ENCODE peak calls at places on chromosome 5, in seven cellular contexts. One of them, this sample, is unnamed.

GRCh38 chr5:21087766-21088165 is 1099.8 kb upstream of the CDH18 start:
- DNase-seq in stimulated activated CD8-positive, alpha-beta memory T cell treated with anti-CD3 and anti-CD28 coated beads, Interleukin-2, amount 100 ng/mL, for 48 hours: no peak
- DNase-seq in Kasumi-1: no peak
- DNase-seq in Right ventricle myocardium superior: no peak
- DNase-seq in A172: no peak
- DNase-seq in HS-5: no peak
- DNase-seq in memory B cell: no peak
- DNase-seq in this sample: no peak

GRCh38 chr5:89694026-89694540 is 715.5 kb downstream of the CETN3 start:
- DNase-seq in stimulated activated CD8-positive, alpha-beta memory T cell treated with anti-CD3 and anti-CD28 coated beads, Interleukin-2, amount 100 ng/mL, for 48 hours: no peak
- DNase-seq in Kasumi-1: no peak
- DNase-seq in HS-5: no peak
- DNase-seq in Right ventricle myocardium superior: no peak
- DNase-seq in A172: no peak
- DNase-seq in memory B cell: no peak
- DNase-seq in this sample: no peak

GRCh38 chr5:168647083-168647482 is 67.9 kb upstream of the PANK3 start:
- DNase-seq in Right ventricle myocardium superior: no peak
- DNase-seq in HS-5: peak; percentile 53
- DNase-seq in stimulated activated CD8-positive, alpha-beta memory T cell treated with anti-CD3 and anti-CD28 coated beads, Interleukin-2, amount 100 ng/mL, for 48 hours: no peak
- DNase-seq in Kasumi-1: no peak
- DNase-seq in memory B cell: no peak
- DNase-seq in A172: no peak
- DNase-seq in this sample: no peak

GRCh38 chr5:173321886-173322285 is 6.3 kb downstream of the STC2 start:
- DNase-seq in memory B cell: no peak
- DNase-seq in stimulated activated CD8-positive, alpha-beta memory T cell treated with anti-CD3 and anti-CD28 coated beads, Interleukin-2, amount 100 ng/mL, for 48 hours: no peak
- DNase-seq in Right ventricle myocardium superior: no peak
- DNase-seq in Kasumi-1: no peak
- DNase-seq in A172: no peak
- DNase-seq in HS-5: no peak
- DNase-seq in this sample: no peak

GRCh38 chr5:136295914-136296313 is 69.4 kb downstream of the TRPC7 start:
- DNase-seq in stimulated activated CD8-positive, alpha-beta memory T cell treated with anti-CD3 and anti-CD28 coated beads, Interleukin-2, amount 100 ng/mL, for 48 hours: no peak
- DNase-seq in A172: no peak
- DNase-seq in HS-5: peak; percentile 2
- DNase-seq in Right ventricle myocardium superior: no peak
- DNase-seq in memory B cell: no peak
- DNase-seq in Kasumi-1: no peak
- DNase-seq in this sample: peak; percentile 20

GRCh38 chr5:61139094-61139873 is 23.0 kb downstream of the SMIM15 start:
- DNase-seq in HS-5: no peak
- DNase-seq in Right ventricle myocardium superior: no peak
- DNase-seq in A172: no peak
- DNase-seq in Kasumi-1: peak; percentile 15
- DNase-seq in stimulated activated CD8-positive, alpha-beta memory T cell treated with anti-CD3 and anti-CD28 coated beads, Interleukin-2, amount 100 ng/mL, for 48 hours: no peak
- DNase-seq in memory B cell: no peak
- DNase-seq in this sample: no peak

GRCh38 chr5:119269061-119269579 is 86.7 kb upstream of the TNFAIP8 start:
- DNase-seq in stimulated activated CD8-positive, alpha-beta memory T cell treated with anti-CD3 and anti-CD28 coated beads, Interleukin-2, amount 100 ng/mL, for 48 hours: no peak
- DNase-seq in Kasumi-1: peak; percentile 57
- DNase-seq in Right ventricle myocardium superior: peak; percentile 62
- DNase-seq in HS-5: no peak
- DNase-seq in memory B cell: no peak
- DNase-seq in A172: peak; percentile 42
- DNase-seq in this sample: no peak

GRCh38 chr5:14171621-14172020 is 28.5 kb downstream of the TRIO start:
- DNase-seq in HS-5: no peak
- DNase-seq in Right ventricle myocardium superior: no peak
- DNase-seq in memory B cell: no peak
- DNase-seq in A172: no peak
- DNase-seq in Kasumi-1: no peak
- DNase-seq in stimulated activated CD8-positive, alpha-beta memory T cell treated with anti-CD3 and anti-CD28 coated beads, Interleukin-2, amount 100 ng/mL, for 48 hours: no peak
- DNase-seq in this sample: no peak

GRCh38 chr5:137498301-137498735 is 808 bp downstream of the SPOCK1 start:
- DNase-seq in A172: no peak
- DNase-seq in Kasumi-1: no peak
- DNase-seq in Right ventricle myocardium superior: peak; percentile 47
- DNase-seq in stimulated activated CD8-positive, alpha-beta memory T cell treated with anti-CD3 and anti-CD28 coated beads, Interleukin-2, amount 100 ng/mL, for 48 hours: no peak
- DNase-seq in memory B cell: no peak
- DNase-seq in HS-5: no peak
- DNase-seq in this sample: no peak

GRCh38 chr5:13814293-13814692 is 130.2 kb downstream of the DNAH5 start:
- DNase-seq in HS-5: peak; percentile 33
- DNase-seq in memory B cell: no peak
- DNase-seq in Kasumi-1: no peak
- DNase-seq in stimulated activated CD8-positive, alpha-beta memory T cell treated with anti-CD3 and anti-CD28 coated beads, Interleukin-2, amount 100 ng/mL, for 48 hours: no peak
- DNase-seq in A172: peak; percentile 11
- DNase-seq in Right ventricle myocardium superior: no peak
- DNase-seq in this sample: no peak

GRCh38 chr5:28281381-28281780 is 1243.0 kb upstream of the CDH9 start:
- DNase-seq in A172: no peak
- DNase-seq in stimulated activated CD8-positive, alpha-beta memory T cell treated with anti-CD3 and anti-CD28 coated beads, Interleukin-2, amount 100 ng/mL, for 48 hours: no peak
- DNase-seq in Kasumi-1: no peak
- DNase-seq in HS-5: peak; percentile 63
- DNase-seq in Right ventricle myocardium superior: no peak
- DNase-seq in memory B cell: no peak
- DNase-seq in this sample: peak; percentile 43

GRCh38 chr5:141492168-141492885 is 3.4 kb downstream of the PCDHGC5 start:
- DNase-seq in HS-5: no peak
- DNase-seq in memory B cell: no peak
- DNase-seq in stimulated activated CD8-positive, alpha-beta memory T cell treated with anti-CD3 and anti-CD28 coated beads, Interleukin-2, amount 100 ng/mL, for 48 hours: no peak
- DNase-seq in A172: no peak
- DNase-seq in Right ventricle myocardium superior: no peak
- DNase-seq in Kasumi-1: no peak
- DNase-seq in this sample: no peak

GRCh38 chr5:76789991-76790571 is 28.7 kb upstream of the F2RL1 start:
- DNase-seq in memory B cell: no peak
- DNase-seq in HS-5: no peak
- DNase-seq in Right ventricle myocardium superior: peak; percentile 45
- DNase-seq in stimulated activated CD8-positive, alpha-beta memory T cell treated with anti-CD3 and anti-CD28 coated beads, Interleukin-2, amount 100 ng/mL, for 48 hours: no peak
- DNase-seq in A172: no peak
- DNase-seq in Kasumi-1: no peak
- DNase-seq in this sample: no peak

GRCh38 chr5:68699966-68700365 is 393.8 kb upstream of the SLC30A5 start:
- DNase-seq in Right ventricle myocardium superior: no peak
- DNase-seq in Kasumi-1: no peak
- DNase-seq in A172: no peak
- DNase-seq in HS-5: no peak
- DNase-seq in memory B cell: no peak
- DNase-seq in stimulated activated CD8-positive, alpha-beta memory T cell treated with anti-CD3 and anti-CD28 coated beads, Interleukin-2, amount 100 ng/mL, for 48 hours: no peak
- DNase-seq in this sample: no peak

This sample was measured in non-pigmented ciliary epithelial cell.